ENCODE peak calls at places on chromosomes 4 and X, in five cellular contexts. One of them, this sample, is unnamed.

GRCh38 chr4:8103991-8104390 is 54.6 kb downstream of the ABLIM2 start:
- DNase-seq in brain microvascular endothelial cell: no peak
- DNase-seq in cardiac muscle cell: no peak
- DNase-seq in mucosa of descending colon: no peak
- DNase-seq in BJ: no peak
- DNase-seq in this sample: no peak

GRCh38 chr4:56261027-56261426 is 126.3 kb downstream of the AASDH start:
- DNase-seq in brain microvascular endothelial cell: no peak
- DNase-seq in cardiac muscle cell: no peak
- DNase-seq in BJ: no peak
- DNase-seq in mucosa of descending colon: no peak
- DNase-seq in this sample: no peak

GRCh38 chrX:38880460-38880859 is 79.2 kb downstream of the MID1IP1 start:
- DNase-seq in brain microvascular endothelial cell: peak; percentile 21
- DNase-seq in mucosa of descending colon: peak; percentile 34
- DNase-seq in cardiac muscle cell: no peak
- DNase-seq in BJ: no peak
- DNase-seq in this sample: no peak

GRCh38 chrX:153727108-153727931 is 2.7 kb downstream of the ABCD1 start:
- DNase-seq in BJ: no peak
- DNase-seq in brain microvascular endothelial cell: no peak
- DNase-seq in cardiac muscle cell: peak; percentile 33
- DNase-seq in mucosa of descending colon: peak; percentile 60
- DNase-seq in this sample: no peak

GRCh38 chrX:23578079-23578478 is 89.2 kb upstream of the PRDX4 start:
- DNase-seq in BJ: no peak
- DNase-seq in mucosa of descending colon: no peak
- DNase-seq in brain microvascular endothelial cell: peak; percentile 21
- DNase-seq in cardiac muscle cell: peak; percentile 13
- DNase-seq in this sample: no peak

GRCh38 chr4:96913437-96914075 is 1073.7 kb downstream of the PDHA2 start:
- DNase-seq in mucosa of descending colon: no peak
- DNase-seq in BJ: no peak
- DNase-seq in brain microvascular endothelial cell: peak; percentile 28
- DNase-seq in cardiac muscle cell: peak; percentile 33
- DNase-seq in this sample: no peak

GRCh38 chr4:1249731-1250526 is 999 bp upstream of the CTBP1 start:
- DNase-seq in brain microvascular endothelial cell: peak; percentile 26
- DNase-seq in mucosa of descending colon: peak; percentile 44
- DNase-seq in cardiac muscle cell: peak; percentile 56
- DNase-seq in BJ: no peak
- DNase-seq in this sample: no peak

GRCh38 chr4:144562019-144562740 is 83.8 kb upstream of the HHIP start:
- DNase-seq in brain microvascular endothelial cell: no peak
- DNase-seq in mucosa of descending colon: no peak
- DNase-seq in cardiac muscle cell: peak; percentile 24
- DNase-seq in BJ: no peak
- DNase-seq in this sample: no peak

GRCh38 chrX:63747331-63747730 is 37.7 kb downstream of the ARHGEF9 start:
- DNase-seq in cardiac muscle cell: peak; percentile 68
- DNase-seq in brain microvascular endothelial cell: peak; percentile 69
- DNase-seq in mucosa of descending colon: no peak
- DNase-seq in BJ: peak; percentile 36
- DNase-seq in this sample: peak; percentile 25

GRCh38 chr4:6594826-6595355 is 19.9 kb downstream of the MAN2B2 start:
- DNase-seq in BJ: no peak
- DNase-seq in brain microvascular endothelial cell: no peak
- DNase-seq in cardiac muscle cell: no peak
- DNase-seq in mucosa of descending colon: no peak
- DNase-seq in this sample: no peak

GRCh38 chrX:12488220-12488619 is 303.0 kb upstream of the PRPS2 start:
- DNase-seq in cardiac muscle cell: no peak
- DNase-seq in brain microvascular endothelial cell: no peak
- DNase-seq in mucosa of descending colon: no peak
- DNase-seq in BJ: no peak
- DNase-seq in this sample: no peak

GRCh38 chrX:14363719-14364118 is 165.6 kb upstream of the GLRA2 start:
- DNase-seq in brain microvascular endothelial cell: no peak
- DNase-seq in BJ: no peak
- DNase-seq in mucosa of descending colon: no peak
- DNase-seq in cardiac muscle cell: no peak
- DNase-seq in this sample: no peak

GRCh38 chr4:95193391-95194224 is 355.2 kb downstream of the UNC5C start:
- DNase-seq in BJ: no peak
- DNase-seq in cardiac muscle cell: no peak
- DNase-seq in mucosa of descending colon: no peak
- DNase-seq in brain microvascular endothelial cell: no peak
- DNase-seq in this sample: no peak

GRCh38 chrX:42943051-42943450 is 165.1 kb upstream of the PPP1R2C start:
- DNase-seq in mucosa of descending colon: no peak
- DNase-seq in cardiac muscle cell: peak; percentile 0
- DNase-seq in brain microvascular endothelial cell: no peak
- DNase-seq in BJ: no peak
- DNase-seq in this sample: no peak

GRCh38 chr4:160423879-160424451 is 1321.1 kb downstream of the RAPGEF2 start:
- DNase-seq in mucosa of descending colon: no peak
- DNase-seq in BJ: no peak
- DNase-seq in cardiac muscle cell: peak; percentile 19
- DNase-seq in brain microvascular endothelial cell: peak; percentile 72
- DNase-seq in this sample: no peak

GRCh38 chrX:25068340-25068739 is 52.6 kb upstream of the ARX start:
- DNase-seq in mucosa of descending colon: no peak
- DNase-seq in cardiac muscle cell: no peak
- DNase-seq in BJ: no peak
- DNase-seq in brain microvascular endothelial cell: no peak
- DNase-seq in this sample: no peak

GRCh38 chr4:185504098-185505047 is 30.9 kb downstream of the PDLIM3 start:
- DNase-seq in cardiac muscle cell: peak; percentile 77
- DNase-seq in BJ: no peak
- DNase-seq in brain microvascular endothelial cell: peak; percentile 75
- DNase-seq in mucosa of descending colon: peak; percentile 79
- DNase-seq in this sample: no peak

GRCh38 chr4:121822796-121823504 is 733 bp downstream of the CCNA2 start:
- DNase-seq in brain microvascular endothelial cell: peak; percentile 24
- DNase-seq in BJ: no peak
- DNase-seq in mucosa of descending colon: peak; percentile 32
- DNase-seq in cardiac muscle cell: peak; percentile 37
- DNase-seq in this sample: no peak

GRCh38 chr4:123587983-123588494 is 191.4 kb downstream of the SPRY1 start:
- DNase-seq in BJ: peak; percentile 83
- DNase-seq in mucosa of descending colon: peak; percentile 82
- DNase-seq in cardiac muscle cell: peak; percentile 37
- DNase-seq in brain microvascular endothelial cell: peak; percentile 65
- DNase-seq in this sample: peak; percentile 87

GRCh38 chr4:40238700-40239548 is 42.1 kb downstream of the RHOH start:
- DNase-seq in brain microvascular endothelial cell: no peak
- DNase-seq in mucosa of descending colon: peak; percentile 27
- DNase-seq in cardiac muscle cell: no peak
- DNase-seq in BJ: no peak
- DNase-seq in this sample: no peak

GRCh38 chr4:161585011-161585410 is 578.8 kb downstream of the FSTL5 start:
- DNase-seq in BJ: no peak
- DNase-seq in brain microvascular endothelial cell: no peak
- DNase-seq in cardiac muscle cell: no peak
- DNase-seq in mucosa of descending colon: no peak
- DNase-seq in this sample: no peak

GRCh38 chr4:99219072-99219471 is at the start of gene ADH6:
- DNase-seq in mucosa of descending colon: peak; percentile 61
- DNase-seq in cardiac muscle cell: no peak
- DNase-seq in BJ: no peak
- DNase-seq in brain microvascular endothelial cell: no peak
- DNase-seq in this sample: no peak

GRCh38 chr4:67770422-67770821 is 16.2 kb upstream of the GNRHR start:
- DNase-seq in cardiac muscle cell: no peak
- DNase-seq in mucosa of descending colon: no peak
- DNase-seq in brain microvascular endothelial cell: no peak
- DNase-seq in BJ: no peak
- DNase-seq in this sample: no peak

GRCh38 chr4:123018391-123018755 is 96.0 kb upstream of the NUDT6 start:
- DNase-seq in brain microvascular endothelial cell: no peak
- DNase-seq in BJ: no peak
- DNase-seq in cardiac muscle cell: no peak
- DNase-seq in mucosa of descending colon: no peak
- DNase-seq in this sample: no peak

GRCh38 chrX:122579521-122579920 is 604.6 kb upstream of the GRIA3 start:
- DNase-seq in cardiac muscle cell: no peak
- DNase-seq in mucosa of descending colon: no peak
- DNase-seq in BJ: peak; percentile 43
- DNase-seq in brain microvascular endothelial cell: peak; percentile 4
- DNase-seq in this sample: peak; percentile 23

GRCh38 chr4:55066018-55066417 is 59.4 kb downstream of the KDR start:
- DNase-seq in brain microvascular endothelial cell: no peak
- DNase-seq in cardiac muscle cell: no peak
- DNase-seq in BJ: no peak
- DNase-seq in mucosa of descending colon: no peak
- DNase-seq in this sample: no peak

GRCh38 chr4:80111276-80111675 is 38.2 kb upstream of the ANTXR2 start:
- DNase-seq in mucosa of descending colon: no peak
- DNase-seq in brain microvascular endothelial cell: no peak
- DNase-seq in cardiac muscle cell: no peak
- DNase-seq in BJ: no peak
- DNase-seq in this sample: no peak

GRCh38 chr4:153763404-153763803 is 3.6 kb upstream of the RNF175 start:
- DNase-seq in brain microvascular endothelial cell: no peak
- DNase-seq in mucosa of descending colon: no peak
- DNase-seq in cardiac muscle cell: no peak
- DNase-seq in BJ: no peak
- DNase-seq in this sample: no peak

GRCh38 chr4:113069212-113069892 is 19.9 kb downstream of the ANK2 start:
- DNase-seq in cardiac muscle cell: no peak
- DNase-seq in BJ: no peak
- DNase-seq in mucosa of descending colon: no peak
- DNase-seq in brain microvascular endothelial cell: peak; percentile 8
- DNase-seq in this sample: no peak

GRCh38 chr4:24980064-24980690 is 50.6 kb downstream of the LGI2 start:
- DNase-seq in brain microvascular endothelial cell: peak; percentile 59
- DNase-seq in BJ: no peak
- DNase-seq in mucosa of descending colon: peak; percentile 78
- DNase-seq in cardiac muscle cell: peak; percentile 81
- DNase-seq in this sample: peak; percentile 44

GRCh38 chr4:140153744-140154571 is at the start of gene MAML3:
- DNase-seq in BJ: no peak
- DNase-seq in brain microvascular endothelial cell: peak; percentile 95
- DNase-seq in mucosa of descending colon: peak; percentile 96
- DNase-seq in cardiac muscle cell: peak; percentile 99
- DNase-seq in this sample: peak; percentile 86

DNA sequence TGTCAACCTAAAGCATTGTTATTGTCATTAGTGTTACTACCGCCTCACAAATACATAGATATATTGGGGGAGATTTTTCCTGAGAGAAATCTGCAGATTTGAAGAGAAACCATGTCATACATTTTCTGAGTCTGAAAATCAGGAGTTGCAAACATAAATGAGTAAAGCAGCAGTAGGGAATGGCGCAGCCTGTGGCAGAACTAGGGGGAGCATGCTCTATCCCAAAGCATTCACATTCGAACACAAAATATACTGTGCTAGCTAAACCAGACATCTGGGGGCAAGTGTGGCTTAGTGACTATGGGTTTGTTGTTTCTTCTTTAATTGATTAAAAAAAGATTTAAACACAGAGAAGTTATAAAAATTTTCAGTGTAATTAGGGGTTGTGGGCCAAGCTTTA is 83.2 kb downstream of the CPE start:
- DNase-seq in cardiac muscle cell: no peak
- DNase-seq in BJ: no peak
- DNase-seq in mucosa of descending colon: no peak
- DNase-seq in brain microvascular endothelial cell: no peak
- DNase-seq in this sample: no peak
- TF ChIP-seq CTCF in cardiac muscle cell: no peak
- TF ChIP-seq CTCF in BJ: no peak
- TF ChIP-seq CTCF in mucosa of descending colon: no peak
- TF ChIP-seq CTCF in brain microvascular endothelial cell: peak; percentile 42
- TF ChIP-seq CTCF in this sample: no peak

GRCh38 chr4:71113294-71113693 is 119.8 kb downstream of the DCK start:
- DNase-seq in mucosa of descending colon: peak; percentile 73
- DNase-seq in BJ: no peak
- DNase-seq in cardiac muscle cell: no peak
- DNase-seq in brain microvascular endothelial cell: no peak
- DNase-seq in this sample: no peak
- TF ChIP-seq CTCF in mucosa of descending colon: no peak
- TF ChIP-seq CTCF in BJ: no peak
- TF ChIP-seq CTCF in cardiac muscle cell: peak; percentile 3
- TF ChIP-seq CTCF in brain microvascular endothelial cell: peak; percentile 51
- TF ChIP-seq CTCF in this sample: no peak

GRCh38 chrX:71515039-71515398 is 17.9 kb upstream of the OGT start:
- DNase-seq in BJ: no peak
- DNase-seq in brain microvascular endothelial cell: no peak
- DNase-seq in mucosa of descending colon: no peak
- DNase-seq in cardiac muscle cell: peak; percentile 54
- DNase-seq in this sample: no peak

GRCh38 chrX:71509289-71509688 is 23.6 kb upstream of the OGT start:
- DNase-seq in cardiac muscle cell: no peak
- DNase-seq in mucosa of descending colon: no peak
- DNase-seq in BJ: no peak
- DNase-seq in brain microvascular endothelial cell: no peak
- DNase-seq in this sample: no peak

DNA sequence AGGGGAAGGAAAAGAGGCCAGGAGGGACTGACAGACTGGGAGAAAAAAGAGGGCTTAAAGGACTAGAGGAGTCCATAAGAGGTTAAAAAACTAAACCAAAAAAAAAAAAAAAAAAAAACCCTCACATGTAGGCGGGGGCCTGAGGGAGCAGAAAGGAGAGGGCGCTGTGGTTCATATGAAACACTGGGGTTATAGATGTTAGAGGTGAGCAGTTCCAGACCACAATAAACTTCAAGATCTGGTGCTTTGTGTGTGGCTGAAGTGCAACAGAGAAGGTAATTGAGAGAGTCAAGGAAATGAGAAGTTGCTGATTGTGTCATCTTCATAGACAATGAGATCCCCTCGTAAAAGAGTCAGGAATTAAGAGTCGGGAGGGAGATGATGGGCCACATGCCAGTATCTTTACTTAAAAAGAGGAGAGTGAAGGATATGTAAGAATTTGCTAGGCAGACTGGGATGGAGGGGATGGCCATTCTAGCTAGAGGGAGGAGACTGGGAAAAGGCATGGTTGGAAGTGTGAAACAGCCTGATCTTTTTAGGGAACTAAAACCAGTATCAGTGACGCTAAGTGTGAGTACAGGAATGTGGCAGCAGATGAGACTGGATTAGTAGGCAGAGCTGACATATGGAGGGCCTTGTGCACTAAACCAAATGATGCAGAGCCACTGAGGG is 18.4 kb upstream of the OGT start:
- DNase-seq in BJ: no peak
- DNase-seq in cardiac muscle cell: no peak
- DNase-seq in brain microvascular endothelial cell: no peak
- DNase-seq in mucosa of descending colon: peak; percentile 15
- DNase-seq in this sample: no peak
- TF ChIP-seq CTCF in BJ: no peak
- TF ChIP-seq CTCF in cardiac muscle cell: no peak
- TF ChIP-seq CTCF in brain microvascular endothelial cell: no peak
- TF ChIP-seq CTCF in mucosa of descending colon: no peak
- TF ChIP-seq CTCF in this sample: no peak

DNA sequence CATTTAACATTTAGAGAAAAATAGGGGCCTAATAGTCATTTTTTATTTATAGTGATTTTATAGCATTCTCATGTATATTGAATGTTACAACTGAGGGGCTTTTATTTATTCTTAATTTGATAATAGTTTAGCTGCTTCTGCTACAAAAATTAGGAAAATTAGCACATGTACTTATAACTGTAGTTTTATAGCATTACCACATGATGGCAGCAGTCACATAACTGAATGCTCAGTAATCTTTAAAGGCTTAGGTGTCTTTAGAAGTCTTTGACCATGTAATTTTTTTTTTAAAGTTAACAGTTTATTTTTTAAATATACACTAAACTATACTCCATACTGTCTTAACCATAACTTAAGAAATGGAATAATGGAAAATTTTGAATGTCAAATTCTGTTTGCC is 136.6 kb downstream of the STAG2 start:
- DNase-seq in mucosa of descending colon: no peak
- DNase-seq in cardiac muscle cell: peak; percentile 53
- DNase-seq in BJ: no peak
- DNase-seq in brain microvascular endothelial cell: no peak
- DNase-seq in this sample: peak; percentile 8
- TF ChIP-seq CTCF in mucosa of descending colon: no peak
- TF ChIP-seq CTCF in cardiac muscle cell: peak; percentile 41
- TF ChIP-seq CTCF in BJ: peak; percentile 45
- TF ChIP-seq CTCF in brain microvascular endothelial cell: peak; percentile 39
- TF ChIP-seq CTCF in this sample: peak; percentile 49